ENCODE peak calls at places on chromosomes 3 and 15, in ten cellular contexts. H, O, E, K, F, G, N, Y, W and J are unnamed samples.

GRCh38 chr15:44726568-44727461 is 9.5 kb upstream of the TRIM69 start:
- DNase-seq in H (no peak), O (no peak), E (no peak), K (peak), F (no peak), G (no peak), N (no peak), Y (peak), W (no peak), J (peak)

GRCh38 chr15:101554115-101554915 is 64.8 kb upstream of the PCSK6 start:
- DNase-seq in H (no peak), O (no peak), E (no peak), K (no peak), F (no peak), G (no peak), N (no peak), Y (no peak), W (no peak), J (no peak)

GRCh38 chr3:172595648-172596393 is 72.6 kb upstream of the TNFSF10 start:
- DNase-seq in H (peak), O (peak), E (peak), K (peak), F (peak), G (no peak), N (no peak), Y (peak), W (no peak), J (peak)

GRCh38 chr3:194707176-194707575 is 21.5 kb downstream of the FAM43A start:
- DNase-seq in H (no peak), O (no peak), E (no peak), K (no peak), F (no peak), G (no peak), N (no peak), Y (no peak), W (no peak), J (no peak)

GRCh38 chr3:138135141-138135832 is 3.1 kb upstream of the A4GNT start:
- DNase-seq in H (no peak), O (no peak), E (no peak), K (no peak), F (no peak), G (no peak), N (no peak), Y (no peak), W (no peak), J (no peak)

GRCh38 chr3:185750015-185750414 is 74.8 kb downstream of the IGF2BP2 start:
- DNase-seq in H (no peak), O (no peak), E (no peak), K (no peak), F (no peak), G (no peak), N (no peak), Y (no peak), W (no peak), J (no peak)

GRCh38 chr3:187807086-187807862 is 62.0 kb upstream of the BCL6 start:
- DNase-seq in H (no peak), O (no peak), E (no peak), K (no peak), F (no peak), G (no peak), N (no peak), Y (peak), W (no peak), J (no peak)

GRCh38 chr15:75063338-75063737 is 39.9 kb downstream of the PPCDC start:
- DNase-seq in H (no peak), O (no peak), E (no peak), K (no peak), F (no peak), G (no peak), N (no peak), Y (peak), W (no peak), J (peak)

GRCh38 chr3:154970796-154971195 is 109.3 kb upstream of the MME start:
- DNase-seq in H (no peak), O (no peak), E (no peak), K (no peak), F (no peak), G (no peak), N (no peak), Y (peak), W (no peak), J (no peak)

GRCh38 chr15:100016632-100017031 is 283.4 kb upstream of the LYSMD4 start:
- DNase-seq in H (no peak), O (no peak), E (no peak), K (no peak), F (no peak), G (peak), N (no peak), Y (no peak), W (no peak), J (no peak)

GRCh38 chr3:134366221-134366927 is 7.9 kb downstream of the AMOTL2 start:
- DNase-seq in H (no peak), O (no peak), E (no peak), K (no peak), F (no peak), G (no peak), N (no peak), Y (no peak), W (no peak), J (no peak)

GRCh38 chr3:119184808-119185690 is 11.7 kb downstream of the UPK1B start:
- DNase-seq in H (no peak), O (no peak), E (no peak), K (no peak), F (no peak), G (no peak), N (no peak), Y (peak), W (no peak), J (no peak)

GRCh38 chr15:37137221-37137620 is 36.9 kb upstream of the MEIS2 start:
- DNase-seq in H (no peak), O (no peak), E (no peak), K (no peak), F (no peak), G (no peak), N (no peak), Y (peak), W (no peak), J (no peak)

GRCh38 chr3:115279939-115280338 is 132.9 kb upstream of the ZBTB20 start:
- DNase-seq in H (no peak), O (no peak), E (no peak), K (no peak), F (no peak), G (no peak), N (no peak), Y (peak), W (no peak), J (no peak)

GRCh38 chr3:14452676-14453367 is 50.4 kb downstream of the SLC6A6 start:
- DNase-seq in H (no peak), O (peak), E (peak), K (no peak), F (peak), G (peak), N (no peak), Y (peak), W (peak), J (peak)

GRCh38 chr3:130411310-130411709 is 65.8 kb downstream of the COL6A5 start:
- DNase-seq in H (no peak), O (no peak), E (no peak), K (no peak), F (no peak), G (no peak), N (no peak), Y (no peak), W (no peak), J (no peak)

GRCh38 chr3:11944052-11944673 is 60.0 kb upstream of the SYN2 start:
- DNase-seq in H (peak), O (peak), E (peak), K (no peak), F (peak), G (no peak), N (no peak), Y (peak), W (no peak), J (peak)

GRCh38 chr3:4158329-4158728 is 144.8 kb upstream of the SETMAR start:
- DNase-seq in H (no peak), O (no peak), E (no peak), K (no peak), F (no peak), G (no peak), N (no peak), Y (no peak), W (no peak), J (no peak)